ENCODE peak calls at places on chromosomes 6 and 20, in five cellular contexts. One of them, this sample, is unnamed.
A peak's percentile ranks its signal among the peaks of the same experiment; 100 is the strongest.

GRCh38 chr20:33033381-33033780 is 1.9 kb downstream of the BPIFB6 start:
- DNase-seq in neural progenitor cell: no peak
- DNase-seq in A549: no peak
- DNase-seq in DND-41: no peak
- DNase-seq in mammary epithelial cell: no peak
- DNase-seq in this sample: no peak

GRCh38 chr6:167906899-167907298 is 80.2 kb downstream of the AFDN start:
- DNase-seq in neural progenitor cell: peak; percentile 37
- DNase-seq in A549: no peak
- DNase-seq in DND-41: no peak
- DNase-seq in mammary epithelial cell: no peak
- DNase-seq in this sample: no peak

GRCh38 chr6:90610291-90610670 is 23.4 kb upstream of the MAP3K7 start:
- DNase-seq in neural progenitor cell: peak; percentile 40
- DNase-seq in A549: no peak
- DNase-seq in DND-41: no peak
- DNase-seq in mammary epithelial cell: no peak
- DNase-seq in this sample: no peak

GRCh38 chr20:54069501-54069971 is 858 bp downstream of the BCAS1 start:
- DNase-seq in neural progenitor cell: peak; percentile 16
- DNase-seq in A549: no peak
- DNase-seq in DND-41: no peak
- DNase-seq in mammary epithelial cell: no peak
- DNase-seq in this sample: no peak

GRCh38 chr6:13496508-13497180 is 9.2 kb upstream of the GFOD1 start:
- DNase-seq in neural progenitor cell: no peak
- DNase-seq in A549: no peak
- DNase-seq in DND-41: no peak
- DNase-seq in mammary epithelial cell: no peak
- DNase-seq in this sample: no peak

GRCh38 chr6:106397441-106397840 is 36.9 kb downstream of the CRYBG1 start:
- DNase-seq in neural progenitor cell: no peak
- DNase-seq in A549: no peak
- DNase-seq in DND-41: no peak
- DNase-seq in mammary epithelial cell: no peak
- DNase-seq in this sample: no peak

GRCh38 chr6:151524059-151524458 is 30.2 kb downstream of the CCDC170 start:
- DNase-seq in neural progenitor cell: no peak
- DNase-seq in A549: no peak
- DNase-seq in DND-41: no peak
- DNase-seq in mammary epithelial cell: peak; percentile 19
- DNase-seq in this sample: no peak

GRCh38 chr6:7725412-7725811 is 487 bp upstream of the BMP6 start:
- DNase-seq in neural progenitor cell: no peak
- DNase-seq in A549: no peak
- DNase-seq in DND-41: no peak
- DNase-seq in mammary epithelial cell: no peak
- DNase-seq in this sample: no peak

GRCh38 chr6:76774750-76775396 is 688.4 kb downstream of the HTR1B start:
- DNase-seq in neural progenitor cell: peak; percentile 4
- DNase-seq in A549: no peak
- DNase-seq in DND-41: no peak
- DNase-seq in mammary epithelial cell: no peak
- DNase-seq in this sample: no peak

GRCh38 chr6:33316603-33317417 is 734 bp downstream of the ZBTB22 start:
- DNase-seq in neural progenitor cell: peak; percentile 26
- DNase-seq in A549: no peak
- DNase-seq in DND-41: no peak
- DNase-seq in mammary epithelial cell: no peak
- DNase-seq in this sample: no peak

GRCh38 chr6:33315753-33316602 is 1.6 kb downstream of the ZBTB22 start:
- DNase-seq in neural progenitor cell: no peak
- DNase-seq in A549: no peak
- DNase-seq in DND-41: no peak
- DNase-seq in mammary epithelial cell: no peak
- DNase-seq in this sample: no peak

GRCh38 chr6:33318426-33319073 is 1.0 kb upstream of the ZBTB22 start:
- DNase-seq in neural progenitor cell: no peak
- DNase-seq in A549: no peak
- DNase-seq in DND-41: no peak
- DNase-seq in mammary epithelial cell: no peak
- DNase-seq in this sample: no peak

GRCh38 chr6:33317668-33318425 is at the start of gene ZBTB22:
- DNase-seq in neural progenitor cell: peak; percentile 99
- DNase-seq in A549: peak; percentile 97
- DNase-seq in DND-41: peak; percentile 97
- DNase-seq in mammary epithelial cell: peak; percentile 98
- DNase-seq in this sample: peak; percentile 98

DNA sequence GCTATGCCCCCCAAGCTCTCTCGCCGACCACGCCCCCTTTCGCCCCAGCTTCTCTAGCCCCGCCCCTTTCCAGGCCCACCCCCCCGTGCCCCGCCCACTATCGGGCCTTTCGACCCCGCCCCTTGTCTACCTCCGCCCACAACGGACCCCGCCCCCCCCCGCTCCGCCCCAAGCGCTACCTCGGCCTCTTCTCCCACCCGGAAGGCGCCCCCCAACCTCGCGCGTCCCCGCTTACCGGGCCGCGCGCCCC is 201 bp downstream of the ZBTB22 start:
- DNase-seq in neural progenitor cell: no peak
- DNase-seq in A549: no peak
- DNase-seq in DND-41: no peak
- DNase-seq in mammary epithelial cell: no peak
- DNase-seq in this sample: no peak
- H3K4me1 ChIP-seq in neural progenitor cell: peaks cover 31% of the 10 kb centered on the region
- H3K4me1 ChIP-seq in A549: peaks cover 43% of the 10 kb centered on the region
- H3K4me1 ChIP-seq in DND-41: peaks cover 74% of the 10 kb centered on the region
- H3K4me1 ChIP-seq in mammary epithelial cell: peaks cover 52% of the 10 kb centered on the region
- H3K4me1 ChIP-seq in this sample: peaks cover 54% of the 10 kb centered on the region

GRCh38 chr6:11854418-11855165 is 76.0 kb upstream of the ADTRP start:
- DNase-seq in neural progenitor cell: no peak
- DNase-seq in A549: peak; percentile 23
- DNase-seq in DND-41: no peak
- DNase-seq in mammary epithelial cell: peak; percentile 81
- DNase-seq in this sample: peak; percentile 74

GRCh38 chr6:11851405-11851804 is 72.8 kb upstream of the ADTRP start:
- DNase-seq in neural progenitor cell: no peak
- DNase-seq in A549: peak; percentile 38
- DNase-seq in DND-41: no peak
- DNase-seq in mammary epithelial cell: peak; percentile 95
- DNase-seq in this sample: peak; percentile 26

GRCh38 chr6:11855743-11856142 is 77.1 kb upstream of the ADTRP start:
- DNase-seq in neural progenitor cell: no peak
- DNase-seq in A549: no peak
- DNase-seq in DND-41: no peak
- DNase-seq in mammary epithelial cell: no peak
- DNase-seq in this sample: no peak

GRCh38 chr6:11852061-11852619 is 73.5 kb upstream of the ADTRP start:
- DNase-seq in neural progenitor cell: peak; percentile 52
- DNase-seq in A549: no peak
- DNase-seq in DND-41: no peak
- DNase-seq in mammary epithelial cell: no peak
- DNase-seq in this sample: no peak

DNA sequence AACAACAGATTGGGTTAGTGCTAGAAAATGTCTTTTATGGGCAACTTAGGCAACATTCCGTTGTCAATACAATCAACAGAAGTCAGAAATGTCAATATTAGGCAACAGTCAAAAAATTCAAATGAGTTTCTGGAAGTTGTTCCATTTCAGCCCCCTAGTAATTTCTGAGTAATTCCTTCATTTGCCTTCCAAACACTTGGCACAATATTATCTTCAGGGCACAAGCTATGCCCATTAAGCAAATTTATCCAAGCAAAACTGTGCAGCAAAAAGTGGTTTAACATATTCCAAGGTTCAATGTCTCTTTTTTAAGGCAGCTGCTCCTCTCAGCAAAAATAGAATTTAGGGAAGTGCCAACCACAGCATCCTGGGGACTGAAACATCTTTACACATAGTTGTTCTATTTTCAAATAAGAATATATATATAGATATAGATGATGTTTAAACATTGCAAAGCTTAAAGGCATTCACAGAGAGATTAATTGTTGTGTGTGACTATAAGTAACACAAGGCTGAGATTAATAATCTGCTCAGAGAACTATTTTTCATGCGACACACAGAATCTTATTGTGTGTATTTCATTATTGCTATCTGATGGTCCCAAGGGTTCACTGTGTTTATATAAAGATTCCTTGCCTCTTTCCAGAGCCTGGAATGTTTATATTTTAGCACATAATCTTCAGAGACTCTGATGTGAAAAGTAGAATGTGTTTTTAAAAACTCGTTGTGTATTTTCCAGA is 75.2 kb upstream of the ADTRP start:
- DNase-seq in neural progenitor cell: no peak
- DNase-seq in A549: no peak
- DNase-seq in DND-41: no peak
- DNase-seq in mammary epithelial cell: no peak
- DNase-seq in this sample: no peak
- H3K4me2 ChIP-seq in neural progenitor cell: no peak overlapping the region
- H3K4me2 ChIP-seq in A549: no peak overlapping the region
- H3K4me2 ChIP-seq in DND-41: no peak overlapping the region
- H3K4me2 ChIP-seq in mammary epithelial cell: no peak overlapping the region
- H3K4me2 ChIP-seq in this sample: no peak overlapping the region

GRCh38 chr6:49453221-49453620 is 9.8 kb downstream of the MMUT start:
- DNase-seq in neural progenitor cell: no peak
- DNase-seq in A549: peak; percentile 7
- DNase-seq in DND-41: no peak
- DNase-seq in mammary epithelial cell: no peak
- DNase-seq in this sample: no peak
- TF ChIP-seq CTCF in neural progenitor cell: peak; percentile 47
- TF ChIP-seq CTCF in A549: peak; percentile 47
- TF ChIP-seq CTCF in DND-41: peak; percentile 28
- TF ChIP-seq CTCF in mammary epithelial cell: peak; percentile 3
- TF ChIP-seq CTCF in this sample: peak; percentile 68

GRCh38 chr20:41293269-41294037 is 24.1 kb downstream of the ZHX3 start:
- DNase-seq in neural progenitor cell: no peak
- DNase-seq in A549: no peak
- DNase-seq in DND-41: no peak
- DNase-seq in mammary epithelial cell: no peak
- DNase-seq in this sample: no peak
- H3K4me1 ChIP-seq in neural progenitor cell: peaks cover 6% of the 10 kb centered on the region
- H3K4me1 ChIP-seq in A549: no peaks in the 10 kb centered on the region
- H3K4me1 ChIP-seq in DND-41: no peaks in the 10 kb centered on the region
- H3K4me1 ChIP-seq in mammary epithelial cell: no peaks in the 10 kb centered on the region
- H3K4me1 ChIP-seq in this sample: peaks cover 6% of the 10 kb centered on the region

DNA sequence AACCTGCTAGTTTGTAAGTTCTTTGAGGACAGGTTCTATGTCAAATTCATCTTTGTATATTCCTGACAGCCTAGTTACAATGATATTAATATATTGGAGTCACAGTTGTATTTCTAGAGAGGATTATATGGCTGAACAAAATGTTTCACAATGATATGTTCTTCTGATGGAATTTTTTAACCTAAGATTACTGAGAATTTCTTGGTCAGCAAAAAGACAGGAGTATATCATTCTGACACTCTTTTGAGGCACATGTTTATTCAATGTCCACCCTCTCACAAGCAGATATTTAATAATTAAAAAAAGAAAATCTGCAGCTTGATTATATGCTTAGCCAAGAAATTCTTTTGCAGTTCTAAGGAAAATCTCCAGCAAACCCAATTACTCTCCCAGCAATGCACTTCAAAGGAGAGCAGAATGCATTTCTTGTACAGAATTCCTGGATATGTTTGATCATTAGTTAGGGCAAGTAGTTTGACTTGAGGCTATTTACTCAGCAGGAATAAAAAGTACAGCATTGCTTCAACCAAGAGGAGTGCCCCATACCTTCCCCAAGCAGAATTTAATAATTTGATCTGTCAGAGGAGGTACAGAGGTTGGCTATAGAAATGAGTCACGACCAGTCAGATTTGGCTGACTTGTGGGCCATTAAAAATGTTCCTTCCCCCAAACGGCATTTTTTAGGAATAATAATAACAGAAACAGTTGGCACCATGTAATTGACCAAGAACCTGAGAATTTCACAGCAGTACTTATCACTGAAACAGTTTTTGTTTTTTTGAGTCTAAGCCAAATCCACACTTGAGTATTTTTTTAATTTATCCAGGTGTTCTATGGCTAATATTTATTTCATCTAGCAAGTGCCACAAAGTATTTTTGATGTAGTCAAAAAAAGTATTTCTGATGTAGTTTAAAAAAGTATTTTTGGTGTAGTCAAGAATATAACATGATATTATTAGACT is 508.1 kb upstream of the FLRT3 start:
- DNase-seq in neural progenitor cell: no peak
- DNase-seq in A549: peak; percentile 81
- DNase-seq in DND-41: no peak
- DNase-seq in mammary epithelial cell: peak; percentile 94
- DNase-seq in this sample: peak; percentile 3
- H3K4me2 ChIP-seq in neural progenitor cell: no peak overlapping the region
- H3K4me2 ChIP-seq in A549: peak overlapping the region; percentile 49
- H3K4me2 ChIP-seq in DND-41: no peak overlapping the region
- H3K4me2 ChIP-seq in mammary epithelial cell: peak overlapping the region; percentile 56
- H3K4me2 ChIP-seq in this sample: no peak overlapping the region

GRCh38 chr6:20879526-20879925 is 345.3 kb downstream of the CDKAL1 start:
- DNase-seq in neural progenitor cell: peak; percentile 23
- DNase-seq in A549: no peak
- DNase-seq in DND-41: no peak
- DNase-seq in mammary epithelial cell: no peak
- DNase-seq in this sample: no peak
- TF ChIP-seq CTCF in neural progenitor cell: no peak
- TF ChIP-seq CTCF in A549: no peak
- TF ChIP-seq CTCF in DND-41: no peak
- TF ChIP-seq CTCF in mammary epithelial cell: no peak
- TF ChIP-seq CTCF in this sample: no peak